ENCODE peak calls at places on chromosomes 12 and 14, in four cellular contexts. One of them, this sample, is unnamed.

GRCh38 chr14:39939023-39939422 is 506.8 kb upstream of the FBXO33 start:
- DNase-seq in heart right ventricle: no peak
- DNase-seq in stomach: no peak
- DNase-seq in body of pancreas: no peak
- DNase-seq in this sample: no peak

GRCh38 chr14:32331227-32331597 is 2.1 kb downstream of the AKAP6 start:
- DNase-seq in heart right ventricle: no peak
- DNase-seq in stomach: no peak
- DNase-seq in body of pancreas: no peak
- DNase-seq in this sample: no peak

GRCh38 chr14:53090853-53091252 is 62.3 kb downstream of the DDHD1 start:
- DNase-seq in heart right ventricle: no peak
- DNase-seq in stomach: no peak
- DNase-seq in body of pancreas: no peak
- DNase-seq in this sample: no peak

GRCh38 chr14:69079188-69079742 is 73.7 kb downstream of the DCAF5 start:
- DNase-seq in heart right ventricle: no peak
- DNase-seq in stomach: no peak
- DNase-seq in body of pancreas: peak
- DNase-seq in this sample: no peak

GRCh38 chr14:45085004-45085403 is 1.1 kb downstream of the PRPF39 start:
- DNase-seq in heart right ventricle: no peak
- DNase-seq in stomach: no peak
- DNase-seq in body of pancreas: no peak
- DNase-seq in this sample: no peak

GRCh38 chr14:68695326-68695768 is 97.5 kb downstream of the ZFP36L1 start:
- DNase-seq in heart right ventricle: no peak
- DNase-seq in stomach: no peak
- DNase-seq in body of pancreas: no peak
- DNase-seq in this sample: peak

GRCh38 chr12:19856389-19856788 is 417.1 kb downstream of the AEBP2 start:
- DNase-seq in heart right ventricle: no peak
- DNase-seq in stomach: no peak
- DNase-seq in body of pancreas: no peak
- DNase-seq in this sample: no peak

GRCh38 chr12:42299392-42300308 is 26.2 kb downstream of the ZCRB1 start:
- DNase-seq in heart right ventricle: no peak
- DNase-seq in stomach: no peak
- DNase-seq in body of pancreas: no peak
- DNase-seq in this sample: no peak

GRCh38 chr14:104573930-104574329 is 5.6 kb upstream of the C14orf180 start:
- DNase-seq in heart right ventricle: peak
- DNase-seq in stomach: no peak
- DNase-seq in body of pancreas: no peak
- DNase-seq in this sample: no peak

GRCh38 chr14:64947710-64948611 is 5.4 kb upstream of the GPX2 start:
- DNase-seq in heart right ventricle: peak
- DNase-seq in stomach: no peak
- DNase-seq in body of pancreas: no peak
- DNase-seq in this sample: no peak

GRCh38 chr12:29229937-29230336 is 80.9 kb downstream of the FAR2 start:
- DNase-seq in heart right ventricle: no peak
- DNase-seq in stomach: no peak
- DNase-seq in body of pancreas: no peak
- DNase-seq in this sample: no peak

GRCh38 chr12:12534134-12534866 is 28.4 kb downstream of the DUSP16 start:
- DNase-seq in heart right ventricle: no peak
- DNase-seq in stomach: no peak
- DNase-seq in body of pancreas: no peak
- DNase-seq in this sample: no peak

GRCh38 chr12:116280590-116281290 is 3.2 kb upstream of the MED13L start:
- DNase-seq in heart right ventricle: no peak
- DNase-seq in stomach: no peak
- DNase-seq in body of pancreas: no peak
- DNase-seq in this sample: no peak

GRCh38 chr12:29103539-29103974 is 45.5 kb upstream of the FAR2 start:
- DNase-seq in heart right ventricle: no peak
- DNase-seq in stomach: no peak
- DNase-seq in body of pancreas: no peak
- DNase-seq in this sample: no peak

GRCh38 chr14:97453991-97454390 is 656.8 kb downstream of the VRK1 start:
- DNase-seq in heart right ventricle: no peak
- DNase-seq in stomach: no peak
- DNase-seq in body of pancreas: no peak
- DNase-seq in this sample: no peak

GRCh38 chr12:26123482-26123980 is 1.3 kb downstream of the BHLHE41 start:
- DNase-seq in heart right ventricle: no peak
- DNase-seq in stomach: no peak
- DNase-seq in body of pancreas: no peak
- DNase-seq in this sample: no peak

GRCh38 chr12:104456950-104457745 is 400 bp downstream of the CHST11 start:
- DNase-seq in heart right ventricle: peak
- DNase-seq in stomach: peak
- DNase-seq in body of pancreas: peak
- DNase-seq in this sample: peak

GRCh38 chr12:77736219-77736965 is 94.3 kb upstream of the NAV3 start:
- DNase-seq in heart right ventricle: no peak
- DNase-seq in stomach: no peak
- DNase-seq in body of pancreas: no peak
- DNase-seq in this sample: no peak

GRCh38 chr14:98947911-98948595 is 323.9 kb downstream of the BCL11B start:
- DNase-seq in heart right ventricle: no peak
- DNase-seq in stomach: no peak
- DNase-seq in body of pancreas: no peak
- DNase-seq in this sample: peak

GRCh38 chr14:34693228-34693939 is 21.0 kb downstream of the CFL2 start:
- DNase-seq in heart right ventricle: no peak
- DNase-seq in stomach: peak
- DNase-seq in body of pancreas: peak
- DNase-seq in this sample: no peak

GRCh38 chr12:66571361-66571760 is 107.5 kb downstream of the GRIP1 start:
- DNase-seq in heart right ventricle: no peak
- DNase-seq in stomach: no peak
- DNase-seq in body of pancreas: no peak
- DNase-seq in this sample: no peak

GRCh38 chr12:131421506-131422184 is 289.2 kb upstream of the SFSWAP start:
- DNase-seq in heart right ventricle: no peak
- DNase-seq in stomach: no peak
- DNase-seq in body of pancreas: no peak
- DNase-seq in this sample: no peak

GRCh38 chr12:80100566-80100965 is 1.2 kb downstream of the OTOGL start:
- DNase-seq in heart right ventricle: no peak
- DNase-seq in stomach: no peak
- DNase-seq in body of pancreas: no peak
- DNase-seq in this sample: no peak

GRCh38 chr12:25266522-25266921 is 15.8 kb upstream of the KRAS start:
- DNase-seq in heart right ventricle: no peak
- DNase-seq in stomach: no peak
- DNase-seq in body of pancreas: no peak
- DNase-seq in this sample: no peak

GRCh38 chr12:77855548-77855947 is 24.9 kb downstream of the NAV3 start:
- DNase-seq in heart right ventricle: peak
- DNase-seq in stomach: no peak
- DNase-seq in body of pancreas: no peak
- DNase-seq in this sample: no peak

GRCh38 chr12:26077915-26078314 is 46.9 kb downstream of the BHLHE41 start:
- DNase-seq in heart right ventricle: no peak
- DNase-seq in stomach: no peak
- DNase-seq in body of pancreas: no peak
- DNase-seq in this sample: no peak

GRCh38 chr12:91496337-91496736 is 313.7 kb upstream of the DCN start:
- DNase-seq in heart right ventricle: no peak
- DNase-seq in stomach: no peak
- DNase-seq in body of pancreas: no peak
- DNase-seq in this sample: no peak

GRCh38 chr12:76303989-76304460 is 44.2 kb downstream of the BBS10 start:
- DNase-seq in heart right ventricle: no peak
- DNase-seq in stomach: no peak
- DNase-seq in body of pancreas: no peak
- DNase-seq in this sample: no peak

GRCh38 chr12:89671469-89671868 is 37.2 kb downstream of the ATP2B1 start:
- DNase-seq in heart right ventricle: no peak
- DNase-seq in stomach: no peak
- DNase-seq in body of pancreas: no peak
- DNase-seq in this sample: no peak

GRCh38 chr12:3470296-3470695 is 20.7 kb upstream of the PRMT8 start:
- DNase-seq in heart right ventricle: no peak
- DNase-seq in stomach: no peak
- DNase-seq in body of pancreas: no peak
- DNase-seq in this sample: no peak

GRCh38 chr12:39505025-39505424 is 62.1 kb upstream of the KIF21A start:
- DNase-seq in heart right ventricle: no peak
- DNase-seq in stomach: no peak
- DNase-seq in body of pancreas: no peak
- DNase-seq in this sample: no peak

GRCh38 chr12:114916124-114916523 is 232.1 kb upstream of the TBX3 start:
- DNase-seq in heart right ventricle: no peak
- DNase-seq in stomach: no peak
- DNase-seq in body of pancreas: no peak
- DNase-seq in this sample: no peak

GRCh38 chr12:84911331-84912190 is 1.0 kb downstream of the SLC6A15 start:
- DNase-seq in heart right ventricle: no peak
- DNase-seq in stomach: no peak
- DNase-seq in body of pancreas: peak
- DNase-seq in this sample: no peak

GRCh38 chr12:442235-442884 is 17.4 kb upstream of the B4GALNT3 start:
- DNase-seq in heart right ventricle: no peak
- DNase-seq in stomach: peak
- DNase-seq in body of pancreas: peak
- DNase-seq in this sample: no peak

GRCh38 chr12:118070650-118071049 is 9.7 kb upstream of the WSB2 start:
- DNase-seq in heart right ventricle: no peak
- DNase-seq in stomach: no peak
- DNase-seq in body of pancreas: no peak
- DNase-seq in this sample: no peak

GRCh38 chr12:107992870-107993451 is 136.1 kb upstream of the WSCD2 start:
- DNase-seq in heart right ventricle: no peak
- DNase-seq in stomach: no peak
- DNase-seq in body of pancreas: peak
- DNase-seq in this sample: no peak

GRCh38 chr12:55806982-55807381 is 10.5 kb downstream of the SARNP start:
- DNase-seq in heart right ventricle: no peak
- DNase-seq in stomach: no peak
- DNase-seq in body of pancreas: no peak
- DNase-seq in this sample: no peak

GRCh38 chr12:129693731-129694130 is 210.1 kb downstream of the TMEM132D start:
- DNase-seq in heart right ventricle: no peak
- DNase-seq in stomach: no peak
- DNase-seq in body of pancreas: no peak
- DNase-seq in this sample: no peak

GRCh38 chr14:68911594-68912227 is 67.4 kb downstream of the ACTN1 start:
- DNase-seq in heart right ventricle: peak
- DNase-seq in stomach: peak
- DNase-seq in body of pancreas: peak
- DNase-seq in this sample: no peak

GRCh38 chr14:68210729-68211299 is 391.2 kb downstream of the RAD51B start:
- DNase-seq in heart right ventricle: no peak
- DNase-seq in stomach: no peak
- DNase-seq in body of pancreas: peak
- DNase-seq in this sample: no peak

GRCh38 chr12:71441836-71442566 is 2.4 kb downstream of the LGR5 start:
- DNase-seq in heart right ventricle: no peak
- DNase-seq in stomach: no peak
- DNase-seq in body of pancreas: no peak
- DNase-seq in this sample: no peak
- TF ChIP-seq CTCF in heart right ventricle: no peak
- TF ChIP-seq CTCF in stomach: no peak
- TF ChIP-seq CTCF in body of pancreas: no peak
- TF ChIP-seq CTCF in this sample: no peak

GRCh38 chr12:127822743-127823433 is 444.1 kb upstream of the TMEM132C start:
- DNase-seq in heart right ventricle: no peak
- DNase-seq in stomach: no peak
- DNase-seq in body of pancreas: no peak
- DNase-seq in this sample: no peak
- H3K27ac ChIP-seq in heart right ventricle: no peak
- H3K27ac ChIP-seq in stomach: no peak
- H3K27ac ChIP-seq in body of pancreas: no peak
- H3K27ac ChIP-seq in this sample: peak

GRCh38 chr12:95201056-95201670 is 16.1 kb downstream of the FGD6 start:
- DNase-seq in heart right ventricle: no peak
- DNase-seq in stomach: no peak
- DNase-seq in body of pancreas: no peak
- DNase-seq in this sample: no peak
- H3K4me3 ChIP-seq in heart right ventricle: no peak
- H3K4me3 ChIP-seq in stomach: no peak
- H3K4me3 ChIP-seq in body of pancreas: no peak
- H3K4me3 ChIP-seq in this sample: no peak

DNA sequence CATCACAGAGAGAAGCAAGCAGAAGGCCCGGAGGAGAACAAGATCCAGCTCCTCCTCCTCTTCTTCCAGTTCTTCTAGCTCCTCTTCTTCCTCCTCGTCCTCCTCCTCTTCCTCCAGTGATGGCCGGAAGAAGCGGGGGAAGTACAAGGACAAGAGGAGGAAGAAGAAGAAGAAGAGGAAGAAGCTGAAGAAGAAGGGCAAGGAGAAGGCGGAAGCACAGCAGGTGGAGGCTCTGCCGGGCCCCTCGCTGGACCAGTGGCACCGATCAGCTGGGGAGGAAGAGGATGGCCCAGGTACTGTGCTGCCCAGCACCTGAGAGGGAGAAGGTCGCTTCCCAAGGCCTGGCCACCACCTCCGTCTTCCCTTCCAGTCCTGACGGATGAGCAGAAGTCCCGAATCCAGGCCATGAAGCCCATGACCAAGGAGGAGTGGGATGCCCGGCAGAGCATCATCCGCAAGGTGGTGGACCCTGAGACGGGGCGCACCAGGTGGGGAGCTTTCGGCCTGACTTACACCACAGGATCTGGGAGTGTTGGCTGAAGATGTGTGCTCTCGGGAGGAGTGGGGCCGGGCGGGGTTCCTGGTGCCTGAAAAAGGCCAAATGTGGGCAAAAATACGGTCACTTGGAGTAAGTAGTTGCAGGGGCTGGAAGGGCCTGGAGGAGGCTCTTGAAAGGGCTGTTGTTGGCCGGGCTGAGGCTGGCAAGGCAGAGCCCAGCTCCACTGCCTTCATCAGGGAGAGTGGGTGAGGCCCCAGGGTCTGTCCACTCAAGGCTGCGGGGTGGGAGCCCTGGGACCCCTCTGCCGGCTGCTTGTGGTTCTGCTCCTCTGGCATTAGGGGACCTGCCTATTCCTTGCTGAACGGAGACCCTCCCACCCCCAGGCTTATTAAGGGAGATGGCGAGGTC is 1.4 kb downstream of the ARL6IP4 start:
- DNase-seq in heart right ventricle: no peak
- DNase-seq in stomach: no peak
- DNase-seq in body of pancreas: peak
- DNase-seq in this sample: no peak
- TF ChIP-seq CTCF in heart right ventricle: no peak
- TF ChIP-seq CTCF in stomach: no peak
- TF ChIP-seq CTCF in body of pancreas: no peak
- TF ChIP-seq CTCF in this sample: no peak

GRCh38 chr12:112909693-112910092 is 2.9 kb downstream of the OAS1 start:
- DNase-seq in heart right ventricle: no peak
- DNase-seq in stomach: no peak
- DNase-seq in body of pancreas: no peak
- DNase-seq in this sample: no peak
- H3K27ac ChIP-seq in heart right ventricle: no peak
- H3K27ac ChIP-seq in stomach: no peak
- H3K27ac ChIP-seq in body of pancreas: no peak
- H3K27ac ChIP-seq in this sample: no peak

This sample was measured in coronary artery.